ENCODE peak calls at places on chromosomes 13 and 19, in nine cellular contexts. One of them, this sample, is unnamed.

GRCh38 chr13:100542546-100543156 is 45.9 kb downstream of the GGACT start:
- DNase-seq in tibial artery: no peak
- DNase-seq in breast epithelium: no peak
- DNase-seq in chondrocyte: no peak
- DNase-seq in thoracic aorta: no peak
- DNase-seq in esophagus squamous epithelium: no peak
- DNase-seq in suprapubic skin: peak
- DNase-seq in neural crest cell: no peak
- DNase-seq in fibroblast of lung: peak
- DNase-seq in this sample: no peak

GRCh38 chr19:41546386-41546789 is 29.6 kb upstream of the CEACAM21 start:
- DNase-seq in tibial artery: no peak
- DNase-seq in breast epithelium: no peak
- DNase-seq in chondrocyte: no peak
- DNase-seq in thoracic aorta: no peak
- DNase-seq in esophagus squamous epithelium: no peak
- DNase-seq in suprapubic skin: no peak
- DNase-seq in neural crest cell: no peak
- DNase-seq in fibroblast of lung: no peak
- DNase-seq in this sample: no peak

GRCh38 chr19:11256189-11256588 is 6.1 kb downstream of the DOCK6 start:
- DNase-seq in tibial artery: no peak
- DNase-seq in breast epithelium: no peak
- DNase-seq in chondrocyte: no peak
- DNase-seq in thoracic aorta: no peak
- DNase-seq in esophagus squamous epithelium: no peak
- DNase-seq in suprapubic skin: no peak
- DNase-seq in neural crest cell: peak
- DNase-seq in fibroblast of lung: peak
- DNase-seq in this sample: no peak

GRCh38 chr13:72849571-72849970 is 67.6 kb downstream of the PIBF1 start:
- DNase-seq in tibial artery: no peak
- DNase-seq in breast epithelium: no peak
- DNase-seq in chondrocyte: no peak
- DNase-seq in thoracic aorta: no peak
- DNase-seq in esophagus squamous epithelium: no peak
- DNase-seq in suprapubic skin: no peak
- DNase-seq in neural crest cell: no peak
- DNase-seq in fibroblast of lung: peak
- DNase-seq in this sample: no peak

GRCh38 chr13:99657848-99658265 is 156.6 kb downstream of the TM9SF2 start:
- DNase-seq in tibial artery: peak
- DNase-seq in breast epithelium: no peak
- DNase-seq in chondrocyte: no peak
- DNase-seq in thoracic aorta: no peak
- DNase-seq in esophagus squamous epithelium: no peak
- DNase-seq in suprapubic skin: no peak
- DNase-seq in neural crest cell: peak
- DNase-seq in fibroblast of lung: peak
- DNase-seq in this sample: no peak

GRCh38 chr13:59771272-59771671 is 392.5 kb downstream of the DIAPH3 start:
- DNase-seq in tibial artery: no peak
- DNase-seq in breast epithelium: no peak
- DNase-seq in chondrocyte: no peak
- DNase-seq in thoracic aorta: no peak
- DNase-seq in esophagus squamous epithelium: no peak
- DNase-seq in suprapubic skin: no peak
- DNase-seq in neural crest cell: no peak
- DNase-seq in fibroblast of lung: peak
- DNase-seq in this sample: no peak

GRCh38 chr19:13051581-13052165 is 51.0 kb downstream of the LYL1 start:
- DNase-seq in tibial artery: peak
- DNase-seq in breast epithelium: peak
- DNase-seq in chondrocyte: no peak
- DNase-seq in thoracic aorta: no peak
- DNase-seq in esophagus squamous epithelium: no peak
- DNase-seq in suprapubic skin: no peak
- DNase-seq in neural crest cell: peak
- DNase-seq in fibroblast of lung: peak
- DNase-seq in this sample: peak

GRCh38 chr19:6568010-6568411 is 22.9 kb downstream of the CD70 start:
- DNase-seq in tibial artery: no peak
- DNase-seq in breast epithelium: no peak
- DNase-seq in chondrocyte: no peak
- DNase-seq in thoracic aorta: no peak
- DNase-seq in esophagus squamous epithelium: no peak
- DNase-seq in suprapubic skin: no peak
- DNase-seq in neural crest cell: no peak
- DNase-seq in fibroblast of lung: no peak
- DNase-seq in this sample: no peak

GRCh38 chr13:36193151-36193855 is 21.1 kb downstream of the SOHLH2 start:
- DNase-seq in tibial artery: no peak
- DNase-seq in breast epithelium: no peak
- DNase-seq in chondrocyte: no peak
- DNase-seq in thoracic aorta: no peak
- DNase-seq in esophagus squamous epithelium: no peak
- DNase-seq in suprapubic skin: no peak
- DNase-seq in neural crest cell: no peak
- DNase-seq in fibroblast of lung: peak
- DNase-seq in this sample: no peak

GRCh38 chr13:110197471-110197870 is 109.5 kb downstream of the COL4A1 start:
- DNase-seq in tibial artery: no peak
- DNase-seq in breast epithelium: no peak
- DNase-seq in chondrocyte: no peak
- DNase-seq in thoracic aorta: no peak
- DNase-seq in esophagus squamous epithelium: no peak
- DNase-seq in suprapubic skin: no peak
- DNase-seq in neural crest cell: no peak
- DNase-seq in fibroblast of lung: no peak
- DNase-seq in this sample: no peak

GRCh38 chr13:100566543-100566942 is 22.0 kb downstream of the GGACT start:
- DNase-seq in tibial artery: no peak
- DNase-seq in breast epithelium: no peak
- DNase-seq in chondrocyte: no peak
- DNase-seq in thoracic aorta: no peak
- DNase-seq in esophagus squamous epithelium: no peak
- DNase-seq in suprapubic skin: no peak
- DNase-seq in neural crest cell: no peak
- DNase-seq in fibroblast of lung: no peak
- DNase-seq in this sample: no peak

GRCh38 chr19:32196690-32197420 is 148.6 kb upstream of the ZNF507 start:
- DNase-seq in tibial artery: peak
- DNase-seq in breast epithelium: no peak
- DNase-seq in chondrocyte: no peak
- DNase-seq in thoracic aorta: no peak
- DNase-seq in esophagus squamous epithelium: no peak
- DNase-seq in suprapubic skin: no peak
- DNase-seq in neural crest cell: no peak
- DNase-seq in fibroblast of lung: no peak
- DNase-seq in this sample: no peak

GRCh38 chr19:28386080-28386869 is 826.7 kb downstream of the UQCRFS1 start:
- DNase-seq in tibial artery: no peak
- DNase-seq in breast epithelium: no peak
- DNase-seq in chondrocyte: no peak
- DNase-seq in thoracic aorta: no peak
- DNase-seq in esophagus squamous epithelium: no peak
- DNase-seq in suprapubic skin: no peak
- DNase-seq in neural crest cell: no peak
- DNase-seq in fibroblast of lung: no peak
- DNase-seq in this sample: no peak

GRCh38 chr13:20997301-20998061 is 63.9 kb downstream of the LATS2 start:
- DNase-seq in tibial artery: no peak
- DNase-seq in breast epithelium: no peak
- DNase-seq in chondrocyte: peak
- DNase-seq in thoracic aorta: no peak
- DNase-seq in esophagus squamous epithelium: no peak
- DNase-seq in suprapubic skin: no peak
- DNase-seq in neural crest cell: no peak
- DNase-seq in fibroblast of lung: peak
- DNase-seq in this sample: no peak

GRCh38 chr13:75038315-75038881 is 443.6 kb downstream of the TBC1D4 start:
- DNase-seq in tibial artery: no peak
- DNase-seq in breast epithelium: no peak
- DNase-seq in chondrocyte: no peak
- DNase-seq in thoracic aorta: no peak
- DNase-seq in esophagus squamous epithelium: no peak
- DNase-seq in suprapubic skin: no peak
- DNase-seq in neural crest cell: no peak
- DNase-seq in fibroblast of lung: no peak
- DNase-seq in this sample: no peak

GRCh38 chr19:1961545-1961878 is 20.5 kb downstream of the CSNK1G2 start:
- DNase-seq in tibial artery: no peak
- DNase-seq in breast epithelium: no peak
- DNase-seq in chondrocyte: no peak
- DNase-seq in thoracic aorta: no peak
- DNase-seq in esophagus squamous epithelium: no peak
- DNase-seq in suprapubic skin: no peak
- DNase-seq in neural crest cell: no peak
- DNase-seq in fibroblast of lung: no peak
- DNase-seq in this sample: no peak

GRCh38 chr19:33675501-33676124 is 53.9 kb downstream of the CHST8 start:
- DNase-seq in tibial artery: no peak
- DNase-seq in breast epithelium: no peak
- DNase-seq in chondrocyte: no peak
- DNase-seq in thoracic aorta: no peak
- DNase-seq in esophagus squamous epithelium: no peak
- DNase-seq in suprapubic skin: peak
- DNase-seq in neural crest cell: no peak
- DNase-seq in fibroblast of lung: no peak
- DNase-seq in this sample: no peak

GRCh38 chr19:30802424-30803013 is 430.3 kb downstream of the ZNF536 start:
- DNase-seq in tibial artery: no peak
- DNase-seq in breast epithelium: no peak
- DNase-seq in chondrocyte: no peak
- DNase-seq in thoracic aorta: no peak
- DNase-seq in esophagus squamous epithelium: no peak
- DNase-seq in suprapubic skin: no peak
- DNase-seq in neural crest cell: no peak
- DNase-seq in fibroblast of lung: no peak
- DNase-seq in this sample: no peak

GRCh38 chr19:30795727-30796126 is 423.5 kb downstream of the ZNF536 start:
- DNase-seq in tibial artery: no peak
- DNase-seq in breast epithelium: no peak
- DNase-seq in chondrocyte: no peak
- DNase-seq in thoracic aorta: no peak
- DNase-seq in esophagus squamous epithelium: no peak
- DNase-seq in suprapubic skin: peak
- DNase-seq in neural crest cell: no peak
- DNase-seq in fibroblast of lung: no peak
- DNase-seq in this sample: no peak

GRCh38 chr19:30799854-30800755 is 427.9 kb downstream of the ZNF536 start:
- DNase-seq in tibial artery: no peak
- DNase-seq in breast epithelium: no peak
- DNase-seq in chondrocyte: no peak
- DNase-seq in thoracic aorta: no peak
- DNase-seq in esophagus squamous epithelium: no peak
- DNase-seq in suprapubic skin: no peak
- DNase-seq in neural crest cell: peak
- DNase-seq in fibroblast of lung: no peak
- DNase-seq in this sample: no peak
- TF ChIP-seq CTCF in tibial artery: peak
- TF ChIP-seq CTCF in breast epithelium: no peak
- TF ChIP-seq CTCF in chondrocyte: peak
- TF ChIP-seq CTCF in thoracic aorta: peak
- TF ChIP-seq CTCF in esophagus squamous epithelium: peak
- TF ChIP-seq CTCF in suprapubic skin: peak
- TF ChIP-seq CTCF in neural crest cell: peak
- TF ChIP-seq CTCF in fibroblast of lung: peak
- TF ChIP-seq CTCF in this sample: peak

DNA sequence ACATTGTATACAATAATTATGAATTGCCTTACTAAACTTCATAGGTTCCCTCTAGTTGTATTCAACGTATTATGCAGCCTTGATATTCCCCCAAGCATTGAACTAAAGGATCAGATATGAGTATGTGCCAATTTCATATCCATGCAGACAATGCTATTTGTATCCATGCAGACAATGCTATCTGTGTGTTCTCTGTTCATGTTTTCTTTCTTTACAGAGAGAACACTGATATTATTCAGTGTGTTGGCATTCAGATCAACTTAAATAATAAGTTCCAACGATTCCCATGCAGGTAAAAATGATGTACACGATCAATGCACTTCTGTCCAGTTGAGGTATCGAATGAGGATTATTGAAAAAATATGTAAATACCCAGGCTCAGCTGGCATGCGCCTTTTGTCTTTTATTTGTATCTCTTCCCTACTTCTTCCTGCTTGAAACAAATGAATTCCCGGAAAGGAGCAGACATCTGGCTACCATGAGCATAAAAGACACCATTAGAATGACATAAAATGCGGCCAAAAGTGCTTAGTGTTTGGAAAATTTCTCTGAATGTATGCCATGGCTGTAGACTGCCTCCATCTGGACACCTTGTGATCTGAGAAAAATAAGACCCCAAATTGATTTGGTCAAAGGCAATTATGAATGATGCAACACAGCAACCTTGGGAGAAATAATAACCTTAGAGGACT is 731.5 kb downstream of the SLITRK1 start:
- DNase-seq in tibial artery: no peak
- DNase-seq in breast epithelium: no peak
- DNase-seq in chondrocyte: no peak
- DNase-seq in thoracic aorta: no peak
- DNase-seq in esophagus squamous epithelium: no peak
- DNase-seq in suprapubic skin: no peak
- DNase-seq in neural crest cell: no peak
- DNase-seq in fibroblast of lung: peak
- DNase-seq in this sample: no peak
- TF ChIP-seq CTCF in tibial artery: no peak
- TF ChIP-seq CTCF in breast epithelium: no peak
- TF ChIP-seq CTCF in chondrocyte: peak
- TF ChIP-seq CTCF in thoracic aorta: no peak
- TF ChIP-seq CTCF in esophagus squamous epithelium: no peak
- TF ChIP-seq CTCF in suprapubic skin: no peak
- TF ChIP-seq CTCF in neural crest cell: no peak
- TF ChIP-seq CTCF in fibroblast of lung: no peak
- TF ChIP-seq CTCF in this sample: no peak

GRCh38 chr13:23770428-23770827 is 118.8 kb downstream of the MIPEP start:
- DNase-seq in tibial artery: no peak
- DNase-seq in breast epithelium: no peak
- DNase-seq in chondrocyte: no peak
- DNase-seq in thoracic aorta: no peak
- DNase-seq in esophagus squamous epithelium: no peak
- DNase-seq in suprapubic skin: no peak
- DNase-seq in neural crest cell: no peak
- DNase-seq in fibroblast of lung: no peak
- DNase-seq in this sample: no peak
- TF ChIP-seq CTCF in tibial artery: no peak
- TF ChIP-seq CTCF in breast epithelium: no peak
- TF ChIP-seq CTCF in chondrocyte: no peak
- TF ChIP-seq CTCF in thoracic aorta: no peak
- TF ChIP-seq CTCF in esophagus squamous epithelium: no peak
- TF ChIP-seq CTCF in suprapubic skin: no peak
- TF ChIP-seq CTCF in neural crest cell: no peak
- TF ChIP-seq CTCF in fibroblast of lung: no peak
- TF ChIP-seq CTCF in this sample: no peak

GRCh38 chr13:54449922-54450321 is 1421.3 kb downstream of the OLFM4 start:
- DNase-seq in tibial artery: no peak
- DNase-seq in breast epithelium: no peak
- DNase-seq in chondrocyte: no peak
- DNase-seq in thoracic aorta: no peak
- DNase-seq in esophagus squamous epithelium: no peak
- DNase-seq in suprapubic skin: no peak
- DNase-seq in neural crest cell: no peak
- DNase-seq in fibroblast of lung: no peak
- DNase-seq in this sample: peak
- TF ChIP-seq CTCF in tibial artery: no peak
- TF ChIP-seq CTCF in breast epithelium: no peak
- TF ChIP-seq CTCF in chondrocyte: peak
- TF ChIP-seq CTCF in thoracic aorta: no peak
- TF ChIP-seq CTCF in esophagus squamous epithelium: no peak
- TF ChIP-seq CTCF in suprapubic skin: no peak
- TF ChIP-seq CTCF in neural crest cell: peak
- TF ChIP-seq CTCF in fibroblast of lung: no peak
- TF ChIP-seq CTCF in this sample: peak

This sample was measured in LNCaP clone FGC.